ENCODE peak calls at places on chromosome 16, in five cellular contexts. M, S, E, W and N are unnamed samples. For H3K36me3, H3K9me3 and H3K4me1, the result is how much of the 10 kb centered on the place peaks cover.

GRCh38 chr16:30761427-30761927 is 385 bp downstream of the CFAP119 start:
- DNase-seq in M (peak), W (no peak), S (peak), E (no peak), N (no peak)

GRCh38 chr16:70700101-70701020 is 14.5 kb upstream of the MTSS2 start:
- DNase-seq in M (no peak), S (peak), W (no peak), E (no peak), N (peak)

GRCh38 chr16:70437017-70437581 is 1.8 kb downstream of the ST3GAL2 start:
- DNase-seq in S (no peak), E (no peak), M (peak), W (no peak), N (no peak)

GRCh38 chr16:85327731-85328664 is 215.7 kb upstream of the CIBAR2 start:
- DNase-seq in M (peak), S (no peak), W (no peak), E (no peak), N (no peak)

GRCh38 chr16:55494994-55495421 is 13.9 kb upstream of the LPCAT2 start:
- DNase-seq in W (peak), M (peak), E (no peak), S (peak), N (no peak)

GRCh38 chr16:86512301-86512859 is 2.1 kb downstream of the FOXF1 start:
- DNase-seq in S (no peak), E (no peak), M (peak), W (no peak), N (no peak)

GRCh38 chr16:10122546-10122945 is 59.7 kb downstream of the GRIN2A start:
- DNase-seq in S (no peak), W (no peak), M (peak), E (no peak), N (no peak)

GRCh38 chr16:10983175-10983558 is 38.8 kb downstream of the CLEC16A start:
- DNase-seq in M (no peak), S (no peak), E (no peak), W (peak), N (no peak)

GRCh38 chr16:87345721-87346424 is 28.7 kb upstream of the C16orf95 start:
- DNase-seq in W (no peak), E (no peak), S (no peak), M (no peak), N (no peak)

GRCh38 chr16:5205394-5206040 is 107.9 kb upstream of the EEF2KMT start:
- DNase-seq in W (no peak), S (no peak), E (no peak), M (no peak), N (no peak)

GRCh38 chr16:57324649-57325223 is 33.8 kb upstream of the CCL22 start:
- DNase-seq in S (no peak), M (no peak), W (no peak), E (no peak), N (no peak)

GRCh38 chr16:55370762-55371482 is 46.9 kb downstream of the IRX6 start:
- DNase-seq in M (peak), W (peak), S (peak), E (no peak), N (peak)

GRCh38 chr16:88733630-88734360 is 27.5 kb downstream of the CTU2 start:
- DNase-seq in S (no peak), E (no peak), W (no peak), M (no peak), N (no peak)

GRCh38 chr16:49706620-49707355 is 149.1 kb downstream of the ZNF423 start:
- DNase-seq in W (no peak), E (no peak), S (no peak), M (no peak), N (no peak)

GRCh38 chr16:10835281-10835931 is 16.8 kb upstream of the TVP23A start:
- DNase-seq in S (no peak), M (no peak), W (no peak), E (no peak), N (no peak)

GRCh38 chr16:14629612-14629918 is 495 bp downstream of the PARN start:
- DNase-seq in E (no peak), M (no peak), S (peak), W (no peak), N (no peak)

GRCh38 chr16:8627456-8627855 is 6.0 kb downstream of the METTL22 start:
- DNase-seq in S (no peak), M (no peak), W (no peak), E (no peak), N (no peak)
- H3K36me3 ChIP-seq in S (under half), M (under half), W (half or more), E (under half), N (under half)

GRCh38 chr16:1865902-1866690 is 5.9 kb downstream of the MEIOB start:
- DNase-seq in M (no peak), S (no peak), E (no peak), W (no peak), N (no peak)

GRCh38 chr16:1861730-1862129 is 10.2 kb downstream of the MEIOB start:
- DNase-seq in E (no peak), W (no peak), M (no peak), S (no peak), N (no peak)

GRCh38 chr16:1859650-1860049 is 12.3 kb downstream of the MEIOB start:
- DNase-seq in W (peak), E (no peak), S (no peak), M (no peak), N (no peak)

GRCh38 chr16:1862394-1862793 is 9.6 kb downstream of the MEIOB start:
- DNase-seq in W (no peak), M (no peak), E (no peak), S (no peak), N (no peak)

GRCh38 chr16:1863681-1864460 is 8.1 kb downstream of the MEIOB start:
- DNase-seq in S (no peak), W (no peak), E (no peak), M (peak), N (peak)
- H3K9me3 ChIP-seq in S (under half), W (under half), E (under half), M (under half), N (under half)

GRCh38 chr16:77759821-77760220 is 28.5 kb upstream of the VAT1L start:
- DNase-seq in W (no peak), M (peak), S (no peak), E (no peak), N (no peak)
- H3K4me1 ChIP-seq in W (under half), M (under half), S (under half), E (under half), N (under half)

DNA sequence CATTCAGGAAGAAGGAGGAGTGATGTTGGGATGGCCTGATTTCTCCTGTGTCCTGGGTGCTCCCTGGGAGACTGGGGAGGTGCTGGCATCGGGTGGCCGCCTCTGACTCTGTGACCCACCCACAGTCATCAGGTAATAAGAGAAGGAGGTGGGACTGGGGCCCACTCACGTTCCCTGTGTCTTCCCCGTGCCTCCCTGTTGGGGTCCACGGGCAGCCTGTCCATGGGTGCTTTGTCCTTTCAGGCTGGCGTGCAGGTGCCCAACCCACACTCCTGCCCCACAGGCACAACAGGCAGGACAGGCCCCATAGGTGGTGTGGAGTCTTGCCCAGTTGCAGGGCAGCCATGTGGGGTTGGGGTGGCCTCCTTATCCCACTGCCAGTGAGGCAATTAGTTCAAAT is 4.0 kb downstream of the DEF8 start:
- DNase-seq in E (no peak), S (no peak), W (no peak), M (no peak), N (no peak)
- H3K36me3 ChIP-seq in E (under half), S (under half), W (under half), M (under half), N (under half)

DNA sequence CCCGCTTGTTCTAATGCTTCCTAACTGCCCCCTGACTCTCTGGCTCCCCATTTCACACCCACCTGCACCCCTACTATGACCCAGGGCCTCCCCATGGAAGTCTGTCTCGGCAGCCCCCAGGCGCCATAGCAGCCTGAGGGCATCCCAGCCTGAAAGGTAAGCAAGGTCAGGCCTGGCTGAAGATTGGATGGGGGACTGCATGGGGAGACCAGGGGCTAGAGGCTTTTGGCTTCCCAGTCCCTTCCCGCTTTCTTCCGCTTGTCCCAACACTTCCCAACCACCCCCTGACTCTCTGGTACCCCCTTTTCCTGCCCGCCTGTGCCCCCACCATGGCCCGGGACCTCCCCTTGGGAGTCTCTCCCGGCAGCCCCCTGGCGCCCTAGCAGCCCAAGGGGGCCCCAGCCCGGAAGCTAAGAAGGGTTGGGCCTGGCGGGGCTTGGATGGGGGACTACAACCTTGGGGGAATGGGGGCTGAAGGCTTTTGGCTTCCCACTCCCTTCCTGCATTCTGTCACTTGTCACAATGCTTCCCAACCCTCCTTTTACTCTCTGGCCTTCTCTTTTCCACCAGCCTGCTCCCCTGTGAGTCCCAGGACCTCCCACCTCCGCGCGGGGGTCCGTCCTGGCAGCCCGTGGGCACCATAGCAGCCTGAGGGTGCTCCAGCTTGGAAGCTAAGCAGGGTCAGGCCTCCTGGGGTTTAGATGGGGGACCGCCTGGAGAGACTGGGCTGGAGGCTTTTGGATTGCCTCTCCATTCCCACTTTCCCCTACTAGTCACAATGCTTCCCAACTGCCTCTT is 2288.4 kb downstream of the TP53TG3F start:
- DNase-seq in M (no peak), E (no peak), S (no peak), W (no peak), N (no peak)
- H3K9me3 ChIP-seq in M (under half), E (under half), S (under half), W (half or more), N (under half)

DNA sequence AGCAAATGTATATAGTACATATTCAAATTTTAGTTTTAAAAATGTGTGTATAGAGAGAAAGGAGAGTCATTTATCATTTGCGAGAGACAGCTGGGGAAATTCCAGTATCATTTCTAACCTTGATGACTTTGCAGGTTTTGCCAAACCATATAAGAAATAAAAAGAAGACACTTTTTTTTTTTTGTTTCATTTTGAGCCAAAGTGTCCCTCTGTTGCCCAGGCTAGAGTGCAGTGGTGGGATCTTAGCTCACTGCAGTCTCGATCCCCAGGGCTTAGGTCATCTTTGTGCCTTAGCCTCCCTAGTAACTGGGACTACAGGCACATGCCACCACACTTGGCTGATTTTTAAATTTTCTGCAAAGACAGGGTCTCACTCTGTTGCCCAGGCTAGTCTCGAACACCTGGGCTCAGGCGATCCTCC is 38.4 kb upstream of the VWA3A start:
- DNase-seq in M (no peak), S (no peak), W (no peak), E (no peak), N (no peak)
- H3K4me1 ChIP-seq in M (under half), S (under half), W (under half), E (under half), N (under half)